ENCODE peak calls at places on chromosomes 13 and 19, in six cellular contexts. J is H9, I is transverse colon, C is left lung, P is caudate nucleus, A is heart right ventricle. O is an unnamed sample.

GRCh38 chr19:18051887-18052286 is 34.8 kb downstream of the IL12RB1 start:
- DNase-seq in J (no peak), I (no peak), C (no peak), P (no peak), A (peak; percentile 73), O (peak; percentile 67)

GRCh38 chr19:4297901-4298771 is 4.1 kb downstream of the TMIGD2 start:
- DNase-seq in J (peak; percentile 61), I (no peak), C (no peak), P (no peak), A (no peak), O (no peak)

GRCh38 chr13:28531195-28531955 is 36.4 kb upstream of the FLT1 start:
- DNase-seq in J (no peak), I (peak; percentile 48), C (no peak), P (no peak), A (peak; percentile 72), O (peak; percentile 61)

GRCh38 chr19:4037301-4037949 is 29.3 kb downstream of the ZBTB7A start:
- DNase-seq in J (no peak), I (no peak), C (no peak), P (no peak), A (no peak), O (no peak)

GRCh38 chr13:42369071-42369795 is 97.3 kb downstream of the AKAP11 start:
- DNase-seq in J (no peak), I (no peak), C (no peak), P (no peak), A (no peak), O (no peak)

GRCh38 chr19:29378543-29379105 is 147.2 kb upstream of the VSTM2B start:
- DNase-seq in J (peak; percentile 16), I (no peak), C (no peak), P (no peak), A (no peak), O (no peak)

GRCh38 chr19:52662631-52663030 is 24.5 kb upstream of the ZNF83 start:
- DNase-seq in J (no peak), I (no peak), C (no peak), P (no peak), A (no peak), O (no peak)

GRCh38 chr13:78382481-78382880 is 220.9 kb downstream of the POU4F1 start:
- DNase-seq in J (no peak), I (no peak), C (no peak), P (no peak), A (no peak), O (peak; percentile 37)

GRCh38 chr19:6416658-6417405 is 7.8 kb downstream of the KHSRP start:
- DNase-seq in J (no peak), I (no peak), C (no peak), P (no peak), A (no peak), O (no peak)
- H3K27ac ChIP-seq in J (no peak overlapping the region), I (no peak overlapping the region), C (no peak overlapping the region), P (peak overlapping the region; percentile 14), A (no peak overlapping the region), O (no peak overlapping the region)

GRCh38 chr19:2557093-2557440 is 81.1 kb downstream of the GADD45B start:
- DNase-seq in J (no peak), I (no peak), C (peak; percentile 19), P (no peak), A (no peak), O (peak; percentile 9)
- H3K27ac ChIP-seq in J (no peak overlapping the region), I (no peak overlapping the region), C (no peak overlapping the region), P (no peak overlapping the region), A (no peak overlapping the region), O (no peak overlapping the region)

GRCh38 chr13:98985591-98985990 is 7.7 kb upstream of the DOCK9 start:
- DNase-seq in J (no peak), I (no peak), C (no peak), P (no peak), A (no peak), O (no peak)
- H3K27ac ChIP-seq in J (no peak overlapping the region), I (no peak overlapping the region), C (no peak overlapping the region), P (no peak overlapping the region), A (peak overlapping the region; percentile 47), O (peak overlapping the region; percentile 42)

GRCh38 chr13:113641426-113641825 is 16.6 kb downstream of the ATP4B start:
- DNase-seq in J (no peak), I (peak; percentile 3), C (peak; percentile 2), P (no peak), A (no peak), O (peak; percentile 4)
- H3K27ac ChIP-seq in J (no peak overlapping the region), I (no peak overlapping the region), C (no peak overlapping the region), P (no peak overlapping the region), A (no peak overlapping the region), O (no peak overlapping the region)